ENCODE peak calls at places on chromosomes 6 and 20, in five cellular contexts. One of them, this sample, is unnamed. For H3K4me1, the result is how much of the 10 kb centered on the place peaks cover.

GRCh38 chr6:157019733-157020132 is 242.6 kb downstream of the ARID1B start:
- DNase-seq in mammary epithelial cell: no peak
- DNase-seq in right cardiac atrium: no peak
- DNase-seq in heart right ventricle: no peak
- DNase-seq in transverse colon: no peak
- DNase-seq in this sample: no peak

GRCh38 chr6:170033666-170034065 is 257.2 kb downstream of the DLL1 start:
- DNase-seq in mammary epithelial cell: no peak
- DNase-seq in right cardiac atrium: peak
- DNase-seq in heart right ventricle: no peak
- DNase-seq in transverse colon: peak
- DNase-seq in this sample: no peak

GRCh38 chr6:15775741-15776140 is 112.9 kb upstream of the DTNBP1 start:
- DNase-seq in mammary epithelial cell: no peak
- DNase-seq in right cardiac atrium: no peak
- DNase-seq in heart right ventricle: no peak
- DNase-seq in transverse colon: no peak
- DNase-seq in this sample: no peak

GRCh38 chr20:24870876-24871275 is 78.2 kb upstream of the CST7 start:
- DNase-seq in mammary epithelial cell: no peak
- DNase-seq in right cardiac atrium: no peak
- DNase-seq in heart right ventricle: no peak
- DNase-seq in transverse colon: no peak
- DNase-seq in this sample: no peak

GRCh38 chr6:33126101-33126714 is 50.4 kb downstream of the HLA-DPB1 start:
- DNase-seq in mammary epithelial cell: peak
- DNase-seq in right cardiac atrium: peak
- DNase-seq in heart right ventricle: peak
- DNase-seq in transverse colon: peak
- DNase-seq in this sample: peak

GRCh38 chr6:112773217-112773616 is 426.1 kb downstream of the RFPL4B start:
- DNase-seq in mammary epithelial cell: no peak
- DNase-seq in right cardiac atrium: no peak
- DNase-seq in heart right ventricle: no peak
- DNase-seq in transverse colon: no peak
- DNase-seq in this sample: no peak

GRCh38 chr6:70846207-70846835 is 110.5 kb downstream of the B3GAT2 start:
- DNase-seq in mammary epithelial cell: no peak
- DNase-seq in right cardiac atrium: no peak
- DNase-seq in heart right ventricle: no peak
- DNase-seq in transverse colon: no peak
- DNase-seq in this sample: no peak

GRCh38 chr20:32028647-32029372 is 18.6 kb downstream of the CCM2L start:
- DNase-seq in mammary epithelial cell: no peak
- DNase-seq in right cardiac atrium: no peak
- DNase-seq in heart right ventricle: no peak
- DNase-seq in transverse colon: no peak
- DNase-seq in this sample: no peak

GRCh38 chr6:109736273-109737031 is 45.4 kb downstream of the FIG4 start:
- DNase-seq in mammary epithelial cell: no peak
- DNase-seq in right cardiac atrium: no peak
- DNase-seq in heart right ventricle: no peak
- DNase-seq in transverse colon: no peak
- DNase-seq in this sample: no peak

GRCh38 chr20:12798286-12798685 is 210.5 kb upstream of the SPTLC3 start:
- DNase-seq in mammary epithelial cell: no peak
- DNase-seq in right cardiac atrium: no peak
- DNase-seq in heart right ventricle: no peak
- DNase-seq in transverse colon: no peak
- DNase-seq in this sample: no peak

GRCh38 chr6:54519161-54519560 is 210.9 kb downstream of the TINAG start:
- DNase-seq in mammary epithelial cell: no peak
- DNase-seq in right cardiac atrium: no peak
- DNase-seq in heart right ventricle: no peak
- DNase-seq in transverse colon: no peak
- DNase-seq in this sample: no peak

GRCh38 chr6:170505306-170505705 is 47.8 kb downstream of the PSMB1 start:
- DNase-seq in mammary epithelial cell: no peak
- DNase-seq in right cardiac atrium: peak
- DNase-seq in heart right ventricle: no peak
- DNase-seq in transverse colon: peak
- DNase-seq in this sample: no peak

GRCh38 chr6:85677243-85677956 is 34.7 kb upstream of the SYNCRIP start:
- DNase-seq in mammary epithelial cell: no peak
- DNase-seq in right cardiac atrium: no peak
- DNase-seq in heart right ventricle: no peak
- DNase-seq in transverse colon: no peak
- DNase-seq in this sample: no peak

GRCh38 chr20:40416274-40416673 is 272.8 kb downstream of the MAFB start:
- DNase-seq in mammary epithelial cell: peak
- DNase-seq in right cardiac atrium: no peak
- DNase-seq in heart right ventricle: no peak
- DNase-seq in transverse colon: no peak
- DNase-seq in this sample: no peak

GRCh38 chr6:87908978-87909802 is 138.5 kb upstream of the SPACA1 start:
- DNase-seq in mammary epithelial cell: no peak
- DNase-seq in right cardiac atrium: no peak
- DNase-seq in heart right ventricle: no peak
- DNase-seq in transverse colon: no peak
- DNase-seq in this sample: no peak

GRCh38 chr20:48107560-48107959 is 322.3 kb upstream of the SULF2 start:
- DNase-seq in mammary epithelial cell: no peak
- DNase-seq in right cardiac atrium: no peak
- DNase-seq in heart right ventricle: no peak
- DNase-seq in transverse colon: no peak
- DNase-seq in this sample: no peak

GRCh38 chr6:16769131-16769985 is 8.1 kb upstream of the ATXN1 start:
- DNase-seq in mammary epithelial cell: peak
- DNase-seq in right cardiac atrium: peak
- DNase-seq in heart right ventricle: peak
- DNase-seq in transverse colon: peak
- DNase-seq in this sample: no peak

GRCh38 chr20:50260480-50261221 is 70.0 kb downstream of the CEBPB start:
- DNase-seq in mammary epithelial cell: no peak
- DNase-seq in right cardiac atrium: peak
- DNase-seq in heart right ventricle: no peak
- DNase-seq in transverse colon: no peak
- DNase-seq in this sample: peak

GRCh38 chr20:24673678-24674570 is 204.5 kb downstream of the SYNDIG1 start:
- DNase-seq in mammary epithelial cell: peak
- DNase-seq in right cardiac atrium: no peak
- DNase-seq in heart right ventricle: no peak
- DNase-seq in transverse colon: no peak
- DNase-seq in this sample: no peak

GRCh38 chr20:53939554-53940355 is 130.6 kb downstream of the BCAS1 start:
- DNase-seq in mammary epithelial cell: peak
- DNase-seq in right cardiac atrium: peak
- DNase-seq in heart right ventricle: peak
- DNase-seq in transverse colon: peak
- DNase-seq in this sample: peak

GRCh38 chr20:63966944-63967322 is 2.8 kb downstream of the ZNF512B start:
- DNase-seq in mammary epithelial cell: no peak
- DNase-seq in right cardiac atrium: peak
- DNase-seq in heart right ventricle: peak
- DNase-seq in transverse colon: no peak
- DNase-seq in this sample: peak

GRCh38 chr6:126748141-126748540 is 370.3 kb upstream of the RSPO3 start:
- DNase-seq in mammary epithelial cell: no peak
- DNase-seq in right cardiac atrium: no peak
- DNase-seq in heart right ventricle: no peak
- DNase-seq in transverse colon: no peak
- DNase-seq in this sample: no peak

GRCh38 chr20:43949741-43950618 is 35.3 kb downstream of the TOX2 start:
- DNase-seq in mammary epithelial cell: no peak
- DNase-seq in right cardiac atrium: peak
- DNase-seq in heart right ventricle: no peak
- DNase-seq in transverse colon: peak
- DNase-seq in this sample: peak

GRCh38 chr6:71383891-71384489 is 95.4 kb downstream of the OGFRL1 start:
- DNase-seq in mammary epithelial cell: no peak
- DNase-seq in right cardiac atrium: no peak
- DNase-seq in heart right ventricle: peak
- DNase-seq in transverse colon: no peak
- DNase-seq in this sample: no peak

GRCh38 chr6:167272156-167272555 is 19.0 kb upstream of the UNC93A start:
- DNase-seq in mammary epithelial cell: no peak
- DNase-seq in right cardiac atrium: no peak
- DNase-seq in heart right ventricle: no peak
- DNase-seq in transverse colon: no peak
- DNase-seq in this sample: no peak

GRCh38 chr6:41557305-41557704 is 11.1 kb downstream of the FOXP4 start:
- DNase-seq in mammary epithelial cell: no peak
- DNase-seq in right cardiac atrium: no peak
- DNase-seq in heart right ventricle: no peak
- DNase-seq in transverse colon: no peak
- DNase-seq in this sample: no peak
- H3K4me1 ChIP-seq in mammary epithelial cell: under half
- H3K4me1 ChIP-seq in right cardiac atrium: under half
- H3K4me1 ChIP-seq in heart right ventricle: under half
- H3K4me1 ChIP-seq in transverse colon: under half
- H3K4me1 ChIP-seq in this sample: under half

DNA sequence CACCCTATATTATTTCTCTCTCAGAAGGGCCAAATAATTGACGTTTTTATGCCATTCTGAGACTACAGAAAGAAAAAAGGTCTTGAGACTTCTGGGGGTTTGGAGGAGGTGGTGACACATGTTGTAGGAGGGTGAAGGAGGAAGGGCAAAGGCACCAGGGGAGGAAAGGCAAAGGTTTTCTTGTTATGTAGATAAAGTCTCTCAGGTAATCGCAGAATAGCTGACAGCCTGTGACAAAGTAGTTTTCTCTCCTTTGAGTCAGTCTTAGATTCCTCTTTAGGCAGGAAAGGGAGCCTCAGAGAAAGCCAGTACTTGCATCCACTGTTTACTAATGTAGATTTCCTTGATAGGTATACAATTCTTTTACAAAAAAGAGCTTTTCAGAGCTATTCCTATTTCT is 23.6 kb downstream of the OR2B2 start:
- DNase-seq in mammary epithelial cell: no peak
- DNase-seq in right cardiac atrium: no peak
- DNase-seq in heart right ventricle: no peak
- DNase-seq in transverse colon: no peak
- DNase-seq in this sample: no peak
- H3K4me3 ChIP-seq in mammary epithelial cell: no peak
- H3K4me3 ChIP-seq in right cardiac atrium: no peak
- H3K4me3 ChIP-seq in heart right ventricle: no peak
- H3K4me3 ChIP-seq in transverse colon: no peak
- H3K4me3 ChIP-seq in this sample: no peak

GRCh38 chr20:57398231-57398821 is 7.1 kb downstream of the RBM38 start:
- DNase-seq in mammary epithelial cell: no peak
- DNase-seq in right cardiac atrium: peak
- DNase-seq in heart right ventricle: peak
- DNase-seq in transverse colon: peak
- DNase-seq in this sample: peak
- H3K27ac ChIP-seq in mammary epithelial cell: no peak
- H3K27ac ChIP-seq in right cardiac atrium: peak
- H3K27ac ChIP-seq in heart right ventricle: peak
- H3K27ac ChIP-seq in transverse colon: peak
- H3K27ac ChIP-seq in this sample: peak

GRCh38 chr6:47206626-47207025 is 103.1 kb downstream of the TNFRSF21 start:
- DNase-seq in mammary epithelial cell: no peak
- DNase-seq in right cardiac atrium: no peak
- DNase-seq in heart right ventricle: no peak
- DNase-seq in transverse colon: no peak
- DNase-seq in this sample: no peak
- H3K4me1 ChIP-seq in mammary epithelial cell: under half
- H3K4me1 ChIP-seq in right cardiac atrium: under half
- H3K4me1 ChIP-seq in heart right ventricle: under half
- H3K4me1 ChIP-seq in transverse colon: under half
- H3K4me1 ChIP-seq in this sample: under half

GRCh38 chr20:14334306-14334930 is 3.0 kb downstream of the FLRT3 start:
- DNase-seq in mammary epithelial cell: peak
- DNase-seq in right cardiac atrium: peak
- DNase-seq in heart right ventricle: no peak
- DNase-seq in transverse colon: no peak
- DNase-seq in this sample: no peak

GRCh38 chr20:14333734-14334133 is 3.7 kb downstream of the FLRT3 start:
- DNase-seq in mammary epithelial cell: no peak
- DNase-seq in right cardiac atrium: no peak
- DNase-seq in heart right ventricle: no peak
- DNase-seq in transverse colon: no peak
- DNase-seq in this sample: no peak

GRCh38 chr20:14337400-14338171 is at the start of gene FLRT3:
- DNase-seq in mammary epithelial cell: peak
- DNase-seq in right cardiac atrium: peak
- DNase-seq in heart right ventricle: peak
- DNase-seq in transverse colon: peak
- DNase-seq in this sample: peak

GRCh38 chr20:14335122-14335521 is 2.3 kb downstream of the FLRT3 start:
- DNase-seq in mammary epithelial cell: no peak
- DNase-seq in right cardiac atrium: no peak
- DNase-seq in heart right ventricle: no peak
- DNase-seq in transverse colon: no peak
- DNase-seq in this sample: no peak

GRCh38 chr20:14336667-14337066 is 745 bp downstream of the FLRT3 start:
- DNase-seq in mammary epithelial cell: peak
- DNase-seq in right cardiac atrium: no peak
- DNase-seq in heart right ventricle: no peak
- DNase-seq in transverse colon: no peak
- DNase-seq in this sample: no peak
- H3K4me3 ChIP-seq in mammary epithelial cell: peak
- H3K4me3 ChIP-seq in right cardiac atrium: peak
- H3K4me3 ChIP-seq in heart right ventricle: peak
- H3K4me3 ChIP-seq in transverse colon: peak
- H3K4me3 ChIP-seq in this sample: peak

GRCh38 chr6:82246370-82246769 is 1.2 kb downstream of the IBTK start:
- DNase-seq in mammary epithelial cell: no peak
- DNase-seq in right cardiac atrium: peak
- DNase-seq in heart right ventricle: no peak
- DNase-seq in transverse colon: no peak
- DNase-seq in this sample: no peak
- H3K27ac ChIP-seq in mammary epithelial cell: peak
- H3K27ac ChIP-seq in right cardiac atrium: no peak
- H3K27ac ChIP-seq in heart right ventricle: peak
- H3K27ac ChIP-seq in transverse colon: peak
- H3K27ac ChIP-seq in this sample: peak

GRCh38 chr6:142376115-142376514 is 74.3 kb downstream of the ADGRG6 start:
- DNase-seq in mammary epithelial cell: no peak
- DNase-seq in right cardiac atrium: no peak
- DNase-seq in heart right ventricle: no peak
- DNase-seq in transverse colon: no peak
- DNase-seq in this sample: no peak
- H3K4me1 ChIP-seq in mammary epithelial cell: half or more
- H3K4me1 ChIP-seq in right cardiac atrium: under half
- H3K4me1 ChIP-seq in heart right ventricle: under half
- H3K4me1 ChIP-seq in transverse colon: under half
- H3K4me1 ChIP-seq in this sample: under half

GRCh38 chr6:106885659-106886058 is 88.9 kb downstream of the CD24 start:
- DNase-seq in mammary epithelial cell: no peak
- DNase-seq in right cardiac atrium: no peak
- DNase-seq in heart right ventricle: no peak
- DNase-seq in transverse colon: no peak
- DNase-seq in this sample: no peak
- H3K4me3 ChIP-seq in mammary epithelial cell: no peak
- H3K4me3 ChIP-seq in right cardiac atrium: no peak
- H3K4me3 ChIP-seq in heart right ventricle: no peak
- H3K4me3 ChIP-seq in transverse colon: no peak
- H3K4me3 ChIP-seq in this sample: no peak

This sample was measured in lower lobe of right lung.